ENCODE peak calls at places on chromosome 11, in seven cellular contexts. F is M059J; K is stimulated activated CD8-positive, alpha-beta memory T cell treated with anti-CD3 and anti-CD28 coated beads, Interleukin-2, amount 100 ng/mL, for 1 hour; O is naive thymus-derived CD8-positive, alpha-beta T cell; C is testis; Y is choroid plexus epithelial cell; Q is cardiac muscle cell. J is an unnamed sample.

GRCh38 chr11:75477614-75477935 is 44.6 kb upstream of the KLHL35 start:
- DNase-seq in F (peak), K (no peak), O (no peak), C (no peak), Y (no peak), Q (no peak), J (no peak)

GRCh38 chr11:39806652-39807051 is 1652.8 kb downstream of the LRRC4C start:
- DNase-seq in F (peak), K (no peak), O (no peak), C (no peak), Y (no peak), Q (no peak), J (no peak)

GRCh38 chr11:59680287-59681154 is 11.7 kb upstream of the PATL1 start:
- DNase-seq in F (peak), K (peak), O (peak), C (peak), Y (peak), Q (peak), J (no peak)

GRCh38 chr11:16867097-16867496 is 128.7 kb downstream of the C11orf58 start:
- DNase-seq in F (no peak), K (no peak), O (no peak), C (no peak), Y (no peak), Q (no peak), J (no peak)

GRCh38 chr11:127651888-127652221 is 651.3 kb upstream of the KIRREL3 start:
- DNase-seq in F (no peak), K (no peak), O (no peak), C (no peak), Y (no peak), Q (no peak), J (no peak)

GRCh38 chr11:1880746-1881441 is 10.8 kb downstream of the PRR33 start:
- DNase-seq in F (no peak), K (no peak), O (no peak), C (no peak), Y (no peak), Q (no peak), J (no peak)

GRCh38 chr11:121965330-121965729 is 150.7 kb downstream of the BLID start:
- DNase-seq in F (peak), K (no peak), O (no peak), C (no peak), Y (peak), Q (no peak), J (no peak)

GRCh38 chr11:57340228-57340627 is 2.1 kb downstream of the P2RX3 start:
- DNase-seq in F (peak), K (no peak), O (no peak), C (no peak), Y (peak), Q (peak), J (no peak)

GRCh38 chr11:126443120-126443519 is 87.6 kb downstream of the ST3GAL4 start:
- DNase-seq in F (no peak), K (no peak), O (no peak), C (no peak), Y (no peak), Q (no peak), J (peak)

GRCh38 chr11:73399159-73400090 is 23.2 kb downstream of the RELT start:
- DNase-seq in F (peak), K (no peak), O (no peak), C (no peak), Y (no peak), Q (no peak), J (no peak)

GRCh38 chr11:64078905-64079304 is 43.2 kb downstream of the FLRT1 start:
- DNase-seq in F (no peak), K (no peak), O (no peak), C (no peak), Y (no peak), Q (no peak), J (no peak)

J was measured in NCI-H187.